ENCODE peak calls at places on chromosome 9, in seven cellular contexts. One of them, this sample, is unnamed.

GRCh38 chr9:16625831-16626230 is 244.6 kb downstream of the BNC2 start:
- DNase-seq in SK-N-SH: no peak
- DNase-seq in H1: no peak
- DNase-seq in GM12878: no peak
- DNase-seq in HepG2: no peak
- DNase-seq in K562: no peak
- DNase-seq in HCT116: no peak
- DNase-seq in this sample: no peak

GRCh38 chr9:33850677-33851076 is 33.7 kb downstream of the UBE2R2 start:
- DNase-seq in SK-N-SH: no peak
- DNase-seq in H1: no peak
- DNase-seq in GM12878: no peak
- DNase-seq in HepG2: no peak
- DNase-seq in K562: no peak
- DNase-seq in HCT116: no peak
- DNase-seq in this sample: no peak

GRCh38 chr9:135916998-135917397 is 9.7 kb upstream of the CAMSAP1 start:
- DNase-seq in SK-N-SH: no peak
- DNase-seq in H1: no peak
- DNase-seq in GM12878: no peak
- DNase-seq in HepG2: no peak
- DNase-seq in K562: no peak
- DNase-seq in HCT116: no peak
- DNase-seq in this sample: no peak

GRCh38 chr9:115263731-115264130 is 145.8 kb upstream of the TNC start:
- DNase-seq in SK-N-SH: no peak
- DNase-seq in H1: no peak
- DNase-seq in GM12878: no peak
- DNase-seq in HepG2: no peak
- DNase-seq in K562: no peak
- DNase-seq in HCT116: no peak
- DNase-seq in this sample: no peak

GRCh38 chr9:89359636-89360315 is 41.5 kb downstream of the SECISBP2 start:
- DNase-seq in SK-N-SH: no peak
- DNase-seq in H1: no peak
- DNase-seq in GM12878: no peak
- DNase-seq in HepG2: no peak
- DNase-seq in K562: no peak
- DNase-seq in HCT116: no peak
- DNase-seq in this sample: no peak

GRCh38 chr9:130668196-130668595 is 3.8 kb downstream of the PRDM12 start:
- DNase-seq in SK-N-SH: no peak
- DNase-seq in H1: no peak
- DNase-seq in GM12878: no peak
- DNase-seq in HepG2: no peak
- DNase-seq in K562: no peak
- DNase-seq in HCT116: no peak
- DNase-seq in this sample: no peak

GRCh38 chr9:116144038-116144437 is 9.6 kb upstream of the PAPPA start:
- DNase-seq in SK-N-SH: no peak
- DNase-seq in H1: no peak
- DNase-seq in GM12878: no peak
- DNase-seq in HepG2: no peak
- DNase-seq in K562: no peak
- DNase-seq in HCT116: no peak
- DNase-seq in this sample: no peak

GRCh38 chr9:79346350-79347020 is 225.3 kb upstream of the TLE4 start:
- DNase-seq in SK-N-SH: no peak
- DNase-seq in H1: no peak
- DNase-seq in GM12878: no peak
- DNase-seq in HepG2: no peak
- DNase-seq in K562: no peak
- DNase-seq in HCT116: no peak
- DNase-seq in this sample: no peak

GRCh38 chr9:136235171-136235570 is 10.4 kb downstream of the QSOX2 start:
- DNase-seq in SK-N-SH: no peak
- DNase-seq in H1: no peak
- DNase-seq in GM12878: no peak
- DNase-seq in HepG2: no peak
- DNase-seq in K562: no peak
- DNase-seq in HCT116: no peak
- DNase-seq in this sample: no peak

GRCh38 chr9:115210699-115211098 is 92.7 kb upstream of the TNC start:
- DNase-seq in SK-N-SH: no peak
- DNase-seq in H1: no peak
- DNase-seq in GM12878: no peak
- DNase-seq in HepG2: no peak
- DNase-seq in K562: no peak
- DNase-seq in HCT116: no peak
- DNase-seq in this sample: no peak

GRCh38 chr9:91775011-91775707 is 174.9 kb downstream of the ROR2 start:
- DNase-seq in SK-N-SH: peak; percentile 86
- DNase-seq in H1: peak; percentile 36
- DNase-seq in GM12878: no peak
- DNase-seq in HepG2: peak; percentile 43
- DNase-seq in K562: peak; percentile 79
- DNase-seq in HCT116: peak; percentile 31
- DNase-seq in this sample: peak; percentile 71

GRCh38 chr9:127884427-127884911 is 7.0 kb upstream of the AK1 start:
- DNase-seq in SK-N-SH: peak; percentile 72
- DNase-seq in H1: no peak
- DNase-seq in GM12878: no peak
- DNase-seq in HepG2: no peak
- DNase-seq in K562: no peak
- DNase-seq in HCT116: no peak
- DNase-seq in this sample: no peak

GRCh38 chr9:69265891-69266290 is 59.1 kb upstream of the ENTREP1 start:
- DNase-seq in SK-N-SH: no peak
- DNase-seq in H1: no peak
- DNase-seq in GM12878: no peak
- DNase-seq in HepG2: no peak
- DNase-seq in K562: no peak
- DNase-seq in HCT116: no peak
- DNase-seq in this sample: no peak

GRCh38 chr9:93090091-93090655 is 5.8 kb upstream of the CARD19 start:
- DNase-seq in SK-N-SH: no peak
- DNase-seq in H1: no peak
- DNase-seq in GM12878: no peak
- DNase-seq in HepG2: no peak
- DNase-seq in K562: no peak
- DNase-seq in HCT116: no peak
- DNase-seq in this sample: no peak

GRCh38 chr9:21114311-21114710 is 27.3 kb downstream of the IFNW1 start:
- DNase-seq in SK-N-SH: no peak
- DNase-seq in H1: no peak
- DNase-seq in GM12878: no peak
- DNase-seq in HepG2: no peak
- DNase-seq in K562: no peak
- DNase-seq in HCT116: no peak
- DNase-seq in this sample: no peak

GRCh38 chr9:126860757-126861466 is 473 bp downstream of the ZBTB34 start:
- DNase-seq in SK-N-SH: peak; percentile 84
- DNase-seq in H1: no peak
- DNase-seq in GM12878: no peak
- DNase-seq in HepG2: no peak
- DNase-seq in K562: no peak
- DNase-seq in HCT116: no peak
- DNase-seq in this sample: no peak

GRCh38 chr9:29198861-29199260 is 1625.6 kb upstream of the C9orf72 start:
- DNase-seq in SK-N-SH: no peak
- DNase-seq in H1: no peak
- DNase-seq in GM12878: no peak
- DNase-seq in HepG2: no peak
- DNase-seq in K562: no peak
- DNase-seq in HCT116: no peak
- DNase-seq in this sample: no peak

GRCh38 chr9:130443456-130443801 is 1.3 kb upstream of the ASS1 start:
- DNase-seq in SK-N-SH: no peak
- DNase-seq in H1: no peak
- DNase-seq in GM12878: no peak
- DNase-seq in HepG2: no peak
- DNase-seq in K562: no peak
- DNase-seq in HCT116: no peak
- DNase-seq in this sample: no peak

GRCh38 chr9:35776018-35776417 is 15.4 kb upstream of the NPR2 start:
- DNase-seq in SK-N-SH: no peak
- DNase-seq in H1: no peak
- DNase-seq in GM12878: no peak
- DNase-seq in HepG2: no peak
- DNase-seq in K562: no peak
- DNase-seq in HCT116: no peak
- DNase-seq in this sample: no peak

GRCh38 chr9:11038956-11039355 is 426.2 kb upstream of the PTPRD start:
- DNase-seq in SK-N-SH: no peak
- DNase-seq in H1: peak; percentile 2
- DNase-seq in GM12878: no peak
- DNase-seq in HepG2: no peak
- DNase-seq in K562: no peak
- DNase-seq in HCT116: no peak
- DNase-seq in this sample: no peak

GRCh38 chr9:2872941-2873323 is 29.0 kb upstream of the PUM3 start:
- DNase-seq in SK-N-SH: no peak
- DNase-seq in H1: no peak
- DNase-seq in GM12878: no peak
- DNase-seq in HepG2: no peak
- DNase-seq in K562: no peak
- DNase-seq in HCT116: no peak
- DNase-seq in this sample: no peak
- H3K4me3 ChIP-seq in SK-N-SH: no peak overlapping the region
- H3K4me3 ChIP-seq in H1: no peak overlapping the region
- H3K4me3 ChIP-seq in GM12878: no peak overlapping the region
- H3K4me3 ChIP-seq in HepG2: no peak overlapping the region
- H3K4me3 ChIP-seq in K562: no peak overlapping the region
- H3K4me3 ChIP-seq in HCT116: no peak overlapping the region
- H3K4me3 ChIP-seq in this sample: no peak overlapping the region

DNA sequence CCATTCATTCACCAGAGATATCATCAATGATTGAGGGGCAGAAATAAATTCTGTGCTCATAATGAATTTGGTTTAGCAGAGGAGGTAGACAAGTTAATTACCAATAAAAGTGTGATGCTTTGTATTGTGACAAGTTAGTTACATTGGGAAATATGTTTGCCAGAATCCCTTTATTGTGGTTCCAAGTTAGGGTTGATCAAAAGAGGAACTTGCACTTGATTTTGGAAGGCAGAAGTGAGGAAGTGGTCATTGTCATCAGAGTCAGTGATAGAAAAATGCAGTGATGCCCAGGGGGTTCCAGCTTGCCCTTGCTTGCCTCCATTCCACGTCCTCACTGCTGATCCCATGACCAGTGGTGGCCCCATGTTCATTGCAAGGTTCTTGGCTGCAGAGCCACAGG is 69.8 kb downstream of the SVEP1 start:
- DNase-seq in SK-N-SH: no peak
- DNase-seq in H1: no peak
- DNase-seq in GM12878: no peak
- DNase-seq in HepG2: no peak
- DNase-seq in K562: no peak
- DNase-seq in HCT116: no peak
- DNase-seq in this sample: no peak
- TF ChIP-seq YY1 in SK-N-SH: no peak
- TF ChIP-seq YY1 in H1: no peak
- TF ChIP-seq YY1 in GM12878: no peak
- TF ChIP-seq YY1 in HepG2: no peak
- TF ChIP-seq YY1 in K562: no peak
- TF ChIP-seq YY1 in HCT116: no peak
- TF ChIP-seq YY1 in this sample: no peak

DNA sequence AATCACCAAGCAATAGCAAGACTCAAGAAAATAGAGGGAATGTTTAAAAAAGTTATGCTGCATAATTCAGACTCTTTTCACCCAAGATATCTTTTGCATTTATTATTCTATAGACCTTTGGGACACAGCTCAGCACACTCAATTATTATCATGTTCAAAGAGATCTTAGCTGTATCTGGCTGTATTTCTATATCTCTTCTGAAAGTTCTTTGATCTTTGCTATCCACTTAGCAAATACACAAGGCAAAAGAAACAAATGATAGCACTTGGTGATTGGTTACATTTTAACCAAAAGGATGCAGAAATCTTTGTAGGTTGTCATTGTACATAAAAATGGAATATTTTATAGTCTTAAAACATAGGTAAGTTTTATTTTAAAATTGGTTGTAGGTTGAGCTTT is 7.0 kb upstream of the C9orf152 start:
- DNase-seq in SK-N-SH: no peak
- DNase-seq in H1: no peak
- DNase-seq in GM12878: no peak
- DNase-seq in HepG2: peak; percentile 65
- DNase-seq in K562: no peak
- DNase-seq in HCT116: no peak
- DNase-seq in this sample: no peak
- H3K9me3 ChIP-seq in SK-N-SH: no peaks in the 10 kb centered on the region
- H3K9me3 ChIP-seq in H1: no peaks in the 10 kb centered on the region
- H3K9me3 ChIP-seq in GM12878: no peaks in the 10 kb centered on the region
- H3K9me3 ChIP-seq in HepG2: no peaks in the 10 kb centered on the region
- H3K9me3 ChIP-seq in K562: no peaks in the 10 kb centered on the region
- H3K9me3 ChIP-seq in HCT116: no peaks in the 10 kb centered on the region
- H3K9me3 ChIP-seq in this sample: peaks cover 7% of the 10 kb centered on the region

DNA sequence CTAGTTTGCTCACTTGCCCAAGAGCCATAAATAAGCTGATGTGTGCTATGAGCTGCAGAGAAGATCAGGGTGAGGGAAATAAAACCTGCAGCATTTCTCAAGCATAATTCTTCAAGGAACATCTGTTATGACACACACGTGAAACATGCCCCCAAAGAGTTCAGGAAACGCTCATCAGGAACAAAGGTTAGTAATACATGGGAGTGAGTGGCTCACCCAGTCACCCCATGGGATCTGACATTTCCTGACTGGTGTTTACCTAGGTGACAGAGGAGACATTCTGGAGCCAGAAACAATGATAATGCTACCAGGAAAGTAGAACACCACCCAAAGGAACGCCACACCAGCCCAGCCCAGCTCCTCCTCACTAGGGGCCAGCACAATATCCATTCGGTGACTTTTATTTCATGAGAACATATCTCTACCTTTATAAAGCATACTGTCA is 66.0 kb downstream of the FRMD3 start:
- DNase-seq in SK-N-SH: no peak
- DNase-seq in H1: no peak
- DNase-seq in GM12878: no peak
- DNase-seq in HepG2: peak; percentile 95
- DNase-seq in K562: no peak
- DNase-seq in HCT116: no peak
- DNase-seq in this sample: no peak
- H3K4me3 ChIP-seq in SK-N-SH: no peak overlapping the region
- H3K4me3 ChIP-seq in H1: no peak overlapping the region
- H3K4me3 ChIP-seq in GM12878: no peak overlapping the region
- H3K4me3 ChIP-seq in HepG2: no peak overlapping the region
- H3K4me3 ChIP-seq in K562: no peak overlapping the region
- H3K4me3 ChIP-seq in HCT116: no peak overlapping the region
- H3K4me3 ChIP-seq in this sample: no peak overlapping the region

This sample was measured in NT2/D1.